ENCODE peak calls at places on chromosomes 11 and 22, in four cellular contexts. M is T-cell, O is tibial nerve, I is EH. E is an unnamed sample.

GRCh38 chr11:90774727-90775572 is 552.1 kb upstream of the CHORDC1 start:
- DNase-seq in I (no peak), M (no peak), O (no peak), E (no peak)

GRCh38 chr11:64566042-64566914 is 24.7 kb upstream of the SLC22A12 start:
- DNase-seq in M (peak; percentile 56), I (peak; percentile 73), O (peak; percentile 54), E (peak; percentile 32)

GRCh38 chr11:126476977-126477376 is 121.5 kb downstream of the ST3GAL4 start:
- DNase-seq in M (no peak), I (no peak), O (no peak), E (no peak)

GRCh38 chr22:27993774-27994350 is 74.8 kb upstream of the PITPNB start:
- DNase-seq in O (no peak), I (no peak), M (no peak), E (no peak)

GRCh38 chr22:44723801-44724200 is 21.8 kb downstream of the PRR5 start:
- DNase-seq in I (peak; percentile 58), O (no peak), M (no peak), E (peak; percentile 11)

GRCh38 chr11:130165601-130166456 is 6.2 kb downstream of the ST14 start:
- DNase-seq in O (no peak), I (no peak), M (no peak), E (peak; percentile 49)

GRCh38 chr11:774873-775592 is 2.3 kb downstream of the GATD1 start:
- DNase-seq in O (no peak), I (peak; percentile 55), M (no peak), E (no peak)

GRCh38 chr11:83195176-83195531 is 1.6 kb downstream of the ANKRD42 start:
- DNase-seq in M (no peak), O (no peak), I (peak; percentile 22), E (peak; percentile 46)

GRCh38 chr11:45662665-45663485 is 2.5 kb downstream of the CHST1 start:
- DNase-seq in I (peak; percentile 87), M (no peak), O (no peak), E (peak; percentile 88)

GRCh38 chr11:44316388-44317240 is 6.7 kb upstream of the ALX4 start:
- DNase-seq in I (no peak), O (no peak), M (no peak), E (peak; percentile 84)

GRCh38 chr11:49208006-49208721 is at the start of gene FOLH1:
- DNase-seq in O (peak; percentile 6), I (no peak), M (no peak), E (peak; percentile 79)